ENCODE peak calls at places on chromosome 9, in eight cellular contexts. F is iPS-NIHi11; N is activated CD8-positive, alpha-beta memory T cell treated with anti-CD3 and anti-CD28 coated beads, Interleukin-2, amount 50 U/mL, for 48 hours; B is NCI-H1092 treated with DMSO at 0.1 percent for 48 hours; P is amniotic stem cell; J is adrenal gland; C is SK-N-DZ; W is coronary artery. X is an unnamed sample.

GRCh38 chr9:132595319-132595718 is 12.9 kb downstream of the BARHL1 start:
- DNase-seq in P (no peak), N (no peak), B (no peak), J (no peak), C (no peak), W (no peak), F (no peak), X (no peak)

GRCh38 chr9:37811906-37812476 is 11.4 kb downstream of the DCAF10 start:
- DNase-seq in C (no peak), N (no peak), J (no peak), B (no peak), W (no peak), F (no peak), P (no peak), X (no peak)

GRCh38 chr9:110650261-110650660 is 18.3 kb upstream of the MUSK start:
- DNase-seq in B (no peak), F (no peak), P (peak), W (no peak), J (no peak), C (no peak), N (no peak), X (no peak)

GRCh38 chr9:35871514-35871913 is 1.3 kb upstream of the OR13J1 start:
- DNase-seq in W (no peak), J (peak), C (no peak), N (peak), F (no peak), B (no peak), P (no peak), X (no peak)

GRCh38 chr9:125889122-125889523 is 141.9 kb downstream of the PBX3 start:
- DNase-seq in N (no peak), W (no peak), B (peak), C (peak), P (no peak), F (no peak), J (peak), X (no peak)

GRCh38 chr9:108474356-108474755 is 381.4 kb downstream of the ACTL7B start:
- DNase-seq in W (no peak), P (no peak), F (no peak), B (no peak), C (no peak), N (no peak), J (no peak), X (no peak)

GRCh38 chr9:89635816-89636215 is 31.0 kb downstream of the GADD45G start:
- DNase-seq in W (no peak), P (no peak), J (no peak), F (no peak), C (no peak), B (peak), N (no peak), X (no peak)

GRCh38 chr9:34510506-34511159 is 12.2 kb downstream of the ENHO start:
- DNase-seq in B (peak), F (no peak), C (no peak), W (no peak), N (peak), J (no peak), P (no peak), X (no peak)

GRCh38 chr9:2469681-2470141 is 151.9 kb upstream of the VLDLR start:
- DNase-seq in B (peak), N (no peak), F (peak), P (no peak), J (peak), W (no peak), C (no peak), X (peak)

GRCh38 chr9:91147079-91147708 is 214.5 kb downstream of the AUH start:
- DNase-seq in J (no peak), B (no peak), C (no peak), P (no peak), F (peak), W (no peak), N (peak), X (no peak)

GRCh38 chr9:126842977-126843799 is 17.3 kb upstream of the ZBTB34 start:
- DNase-seq in B (no peak), W (no peak), N (no peak), P (no peak), F (no peak), C (no peak), J (no peak), X (no peak)

GRCh38 chr9:108607607-108608006 is 248.2 kb downstream of the ACTL7B start:
- DNase-seq in C (no peak), J (no peak), B (no peak), P (no peak), N (no peak), F (no peak), W (no peak), X (no peak)

GRCh38 chr9:105881654-105882349 is 187.5 kb downstream of the TMEM38B start:
- DNase-seq in N (peak), B (peak), F (peak), W (no peak), C (peak), J (peak), P (peak), X (peak)

GRCh38 chr9:126724226-126724625 is 80.6 kb upstream of the ZBTB43 start:
- DNase-seq in W (no peak), N (no peak), P (no peak), F (no peak), C (no peak), B (no peak), J (no peak), X (no peak)

GRCh38 chr9:35932732-35933131 is 23.4 kb downstream of the SPAAR start:
- DNase-seq in N (no peak), J (no peak), F (no peak), W (no peak), P (no peak), B (no peak), C (no peak), X (no peak)

GRCh38 chr9:84642618-84643017 is 26.9 kb upstream of the NTRK2 start:
- DNase-seq in C (no peak), W (no peak), F (no peak), P (no peak), B (no peak), J (no peak), N (no peak), X (no peak)

GRCh38 chr9:117706421-117707150 is 2.4 kb downstream of the TLR4 start:
- DNase-seq in P (no peak), J (no peak), B (peak), F (no peak), W (no peak), C (no peak), N (no peak), X (no peak)

GRCh38 chr9:72478993-72479392 is 42.4 kb upstream of the TMC1 start:
- DNase-seq in F (no peak), W (no peak), C (no peak), B (no peak), J (no peak), P (no peak), N (no peak), X (no peak)

GRCh38 chr9:123269316-123269715 is 930 bp upstream of the STRBP start:
- DNase-seq in F (no peak), C (no peak), J (no peak), W (no peak), P (no peak), N (no peak), B (no peak), X (no peak)

GRCh38 chr9:131394464-131395026 is 659 bp downstream of the PRRC2B start:
- DNase-seq in C (no peak), J (no peak), B (no peak), W (no peak), N (peak), F (no peak), P (no peak), X (peak)

GRCh38 chr9:108163321-108164005 is 673.9 kb upstream of the KLF4 start:
- DNase-seq in W (no peak), F (no peak), P (no peak), J (no peak), B (no peak), N (no peak), C (no peak), X (no peak)

GRCh38 chr9:16516887-16517286 is 353.6 kb downstream of the BNC2 start:
- DNase-seq in N (no peak), J (no peak), B (no peak), W (no peak), F (no peak), C (no peak), P (no peak), X (no peak)

X was measured in nephron progenitor cell.